ENCODE peak calls at places on chromosomes 13 and 19, in seven cellular contexts. B is esophagus squamous epithelium, O is small intestine, J is neuronal stem cell, R is tibial nerve, M is adipocyte, S is heart left ventricle. Z is an unnamed sample. For H3K27me3, the result is how much of the 10 kb centered on the place peaks cover.

GRCh38 chr13:44573790-44574465 is 2.2 kb downstream of the TSC22D1 start:
- DNase-seq in B (no peak), O (peak), J (no peak), R (no peak), M (peak), S (no peak), Z (no peak)

GRCh38 chr19:42109896-42110295 is 22.4 kb downstream of the POU2F2 start:
- DNase-seq in B (no peak), O (no peak), J (no peak), R (no peak), M (no peak), S (no peak), Z (no peak)

GRCh38 chr13:24215732-24216131 is 55.2 kb downstream of the SPATA13 start:
- DNase-seq in B (no peak), O (no peak), J (no peak), R (no peak), M (no peak), S (peak), Z (no peak)

GRCh38 chr13:21625366-21625765 is 21.4 kb upstream of the MICU2 start:
- DNase-seq in B (no peak), O (peak), J (no peak), R (no peak), M (no peak), S (no peak), Z (peak)

GRCh38 chr13:24187185-24187584 is 26.7 kb downstream of the SPATA13 start:
- DNase-seq in B (no peak), O (no peak), J (no peak), R (no peak), M (peak), S (no peak), Z (no peak)

GRCh38 chr19:57566396-57567256 is 7.0 kb upstream of the ZNF550 start:
- DNase-seq in B (no peak), O (no peak), J (no peak), R (no peak), M (peak), S (no peak), Z (peak)

GRCh38 chr13:71864981-71865857 is 1.8 kb downstream of the DACH1 start:
- DNase-seq in B (no peak), O (peak), J (no peak), R (no peak), M (peak), S (peak), Z (no peak)

GRCh38 chr19:35150445-35150844 is 4.1 kb upstream of the FXYD5 start:
- DNase-seq in B (no peak), O (no peak), J (no peak), R (no peak), M (no peak), S (no peak), Z (no peak)

GRCh38 chr13:64239372-64239771 is 2823.7 kb upstream of the PCDH20 start:
- DNase-seq in B (no peak), O (no peak), J (no peak), R (no peak), M (peak), S (no peak), Z (no peak)

GRCh38 chr19:5130371-5131030 is 161.6 kb downstream of the KDM4B start:
- DNase-seq in B (no peak), O (no peak), J (no peak), R (no peak), M (no peak), S (no peak), Z (no peak)

GRCh38 chr13:61406275-61406674 is 9.4 kb downstream of the PCDH20 start:
- DNase-seq in B (no peak), O (no peak), J (no peak), R (no peak), M (no peak), S (no peak), Z (no peak)

GRCh38 chr13:75761373-75761772 is 125.2 kb downstream of the LMO7 start:
- DNase-seq in B (no peak), O (no peak), J (no peak), R (no peak), M (no peak), S (no peak), Z (no peak)

GRCh38 chr19:28168557-28168956 is 1044.4 kb downstream of the UQCRFS1 start:
- DNase-seq in B (no peak), O (no peak), J (peak), R (no peak), M (no peak), S (no peak), Z (no peak)

GRCh38 chr13:45751882-45752281 is 49.8 kb downstream of the CBY2 start:
- DNase-seq in B (no peak), O (no peak), J (no peak), R (no peak), M (no peak), S (no peak), Z (no peak)

GRCh38 chr13:76890036-76890435 is 3.8 kb upstream of the KCTD12 start:
- DNase-seq in B (no peak), O (no peak), J (no peak), R (no peak), M (peak), S (no peak), Z (no peak)

GRCh38 chr19:38853214-38853613 is 3.4 kb upstream of the HNRNPL start:
- DNase-seq in B (no peak), O (no peak), J (no peak), R (no peak), M (no peak), S (no peak), Z (no peak)

GRCh38 chr19:50657222-50657669 is 8.0 kb downstream of the C19orf81 start:
- DNase-seq in B (no peak), O (no peak), J (no peak), R (no peak), M (no peak), S (no peak), Z (no peak)

GRCh38 chr13:48595330-48596127 is 58.2 kb upstream of the CYSLTR2 start:
- DNase-seq in B (no peak), O (peak), J (no peak), R (no peak), M (peak), S (peak), Z (peak)

GRCh38 chr19:35164418-35164817 is 9.9 kb downstream of the FXYD5 start:
- DNase-seq in B (no peak), O (no peak), J (no peak), R (no peak), M (no peak), S (no peak), Z (peak)

GRCh38 chr19:55087542-55087935 is 11.9 kb downstream of the EPS8L1 start:
- DNase-seq in B (no peak), O (no peak), J (no peak), R (no peak), M (no peak), S (peak), Z (no peak)

GRCh38 chr13:30829145-30829544 is 76.9 kb upstream of the MEDAG start:
- DNase-seq in B (no peak), O (no peak), J (no peak), R (no peak), M (peak), S (no peak), Z (peak)

GRCh38 chr13:73984949-73985691 is 149.1 kb downstream of the KLF12 start:
- DNase-seq in B (no peak), O (no peak), J (no peak), R (no peak), M (no peak), S (peak), Z (no peak)

GRCh38 chr19:38315657-38316476 is at the start of gene YIF1B:
- DNase-seq in B (peak), O (peak), J (peak), R (peak), M (peak), S (peak), Z (peak)

GRCh38 chr19:51586103-51586728 is 15.1 kb downstream of the ZNF175 start:
- DNase-seq in B (no peak), O (no peak), J (no peak), R (no peak), M (no peak), S (no peak), Z (no peak)

GRCh38 chr13:24458736-24459135 is 53.8 kb downstream of the PARP4 start:
- DNase-seq in B (no peak), O (no peak), J (no peak), R (no peak), M (no peak), S (no peak), Z (no peak)

GRCh38 chr19:2271516-2272103 is 10.4 kb downstream of the PEAK3 start:
- DNase-seq in B (no peak), O (peak), J (no peak), R (no peak), M (peak), S (peak), Z (no peak)

GRCh38 chr13:71759506-71760225 is 107.3 kb downstream of the DACH1 start:
- DNase-seq in B (no peak), O (no peak), J (peak), R (no peak), M (no peak), S (no peak), Z (no peak)

GRCh38 chr13:40388617-40389016 is 277.8 kb downstream of the FOXO1 start:
- DNase-seq in B (peak), O (peak), J (no peak), R (no peak), M (no peak), S (no peak), Z (no peak)

GRCh38 chr19:30606114-30607050 is 234.2 kb downstream of the ZNF536 start:
- DNase-seq in B (no peak), O (no peak), J (no peak), R (no peak), M (no peak), S (no peak), Z (no peak)

GRCh38 chr19:43682824-43683661 is 13.1 kb upstream of the PLAUR start:
- DNase-seq in B (no peak), O (no peak), J (no peak), R (no peak), M (no peak), S (no peak), Z (no peak)

GRCh38 chr13:74681891-74682290 is 547.7 kb upstream of the KLF12 start:
- DNase-seq in B (no peak), O (no peak), J (no peak), R (no peak), M (no peak), S (no peak), Z (no peak)

GRCh38 chr19:13079542-13079986 is 23.1 kb downstream of the LYL1 start:
- DNase-seq in B (no peak), O (peak), J (no peak), R (no peak), M (peak), S (peak), Z (no peak)

GRCh38 chr13:95865080-95865597 is 188.1 kb downstream of the UGGT2 start:
- DNase-seq in B (no peak), O (no peak), J (no peak), R (no peak), M (no peak), S (no peak), Z (no peak)

GRCh38 chr13:50133277-50133953 is 118.2 kb downstream of the KCNRG start:
- DNase-seq in B (no peak), O (no peak), J (peak), R (no peak), M (no peak), S (no peak), Z (no peak)

GRCh38 chr13:44415815-44416214 is 42.2 kb downstream of the SERP2 start:
- DNase-seq in B (no peak), O (no peak), J (no peak), R (no peak), M (no peak), S (no peak), Z (no peak)

GRCh38 chr19:3543150-3544053 is 4.4 kb downstream of the TEKTIP1 start:
- DNase-seq in B (no peak), O (no peak), J (no peak), R (no peak), M (no peak), S (peak), Z (no peak)

GRCh38 chr13:40384976-40385857 is 281.2 kb downstream of the FOXO1 start:
- DNase-seq in B (no peak), O (no peak), J (no peak), R (no peak), M (no peak), S (no peak), Z (no peak)

GRCh38 chr13:27177852-27178251 is 6.2 kb upstream of the USP12 start:
- DNase-seq in B (no peak), O (no peak), J (no peak), R (no peak), M (no peak), S (no peak), Z (no peak)

GRCh38 chr13:101013245-101013644 is 338.6 kb upstream of the TMTC4 start:
- DNase-seq in B (no peak), O (no peak), J (no peak), R (no peak), M (no peak), S (no peak), Z (no peak)

GRCh38 chr19:17031741-17032140 is 5.1 kb upstream of the CPAMD8 start:
- DNase-seq in B (no peak), O (no peak), J (no peak), R (no peak), M (no peak), S (no peak), Z (no peak)
- H3K27me3 ChIP-seq in B (half or more), O (under half), J (under half), R (under half), M (under half), S (under half), Z (under half)

GRCh38 chr13:97234742-97235141 is 12.6 kb downstream of the MBNL2 start:
- DNase-seq in B (no peak), O (peak), J (no peak), R (no peak), M (no peak), S (no peak), Z (no peak)
- H3K27me3 ChIP-seq in B (under half), O (under half), J (under half), R (under half), M (under half), S (under half), Z (under half)

GRCh38 chr19:29439688-29440550 is 85.9 kb upstream of the VSTM2B start:
- DNase-seq in B (no peak), O (no peak), J (no peak), R (no peak), M (no peak), S (no peak), Z (no peak)
- H3K27me3 ChIP-seq in B (under half), O (under half), J (under half), R (under half), M (under half), S (under half), Z (under half)

GRCh38 chr19:17656970-17657369 is 31.2 kb downstream of the UNC13A start:
- DNase-seq in B (no peak), O (no peak), J (no peak), R (no peak), M (no peak), S (no peak), Z (no peak)

GRCh38 chr19:17654993-17655392 is 33.2 kb downstream of the UNC13A start:
- DNase-seq in B (no peak), O (no peak), J (no peak), R (no peak), M (no peak), S (no peak), Z (peak)

GRCh38 chr19:17648786-17649185 is 39.4 kb downstream of the UNC13A start:
- DNase-seq in B (no peak), O (no peak), J (no peak), R (no peak), M (no peak), S (no peak), Z (no peak)

GRCh38 chr19:17655751-17656480 is 32.2 kb downstream of the UNC13A start:
- DNase-seq in B (no peak), O (no peak), J (no peak), R (no peak), M (no peak), S (no peak), Z (no peak)

DNA sequence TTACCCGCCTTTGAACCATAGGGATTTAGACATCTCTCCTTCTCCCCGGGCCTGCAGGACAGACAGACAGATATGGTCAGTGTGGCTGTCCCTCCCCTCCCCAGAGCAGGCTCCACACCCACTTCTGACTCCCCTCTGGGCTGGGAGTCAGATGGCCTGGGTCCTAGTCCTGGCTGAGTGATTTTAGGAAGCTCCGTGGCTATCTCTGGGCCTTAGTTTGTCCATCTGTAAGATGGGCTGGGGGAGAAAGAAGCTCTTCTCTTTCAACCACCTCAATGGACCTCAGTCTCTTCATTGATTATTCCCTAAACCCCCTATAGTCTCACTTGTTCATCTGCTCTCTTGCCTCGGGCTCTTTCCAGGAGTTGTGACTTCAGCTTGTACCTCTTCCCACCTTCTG is 35.5 kb downstream of the UNC13A start:
- DNase-seq in B (no peak), O (no peak), J (no peak), R (no peak), M (no peak), S (no peak), Z (no peak)
- H3K27me3 ChIP-seq in B (under half), O (under half), J (under half), R (under half), M (under half), S (under half), Z (under half)

DNA sequence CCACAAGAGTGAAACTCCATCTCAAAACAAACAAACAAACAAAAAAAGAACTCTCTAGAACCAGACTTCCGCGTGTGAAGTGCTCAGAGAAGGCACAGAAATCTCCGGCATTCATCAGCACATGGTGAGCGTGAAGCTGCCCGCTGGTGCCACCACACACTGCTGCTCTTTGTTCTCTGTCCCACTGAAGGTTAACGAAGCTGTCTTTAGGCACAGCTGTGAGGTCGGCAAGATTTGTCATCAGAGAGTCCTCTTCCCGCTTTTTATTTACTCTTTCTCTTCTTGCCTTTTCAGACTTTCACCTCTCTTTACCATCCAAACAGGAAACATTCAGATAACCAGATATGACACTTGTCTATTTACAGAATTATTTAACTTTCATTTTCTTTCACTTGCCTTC is 115.2 kb upstream of the ARGLU1 start:
- DNase-seq in B (no peak), O (peak), J (no peak), R (no peak), M (no peak), S (no peak), Z (no peak)
- H3K27me3 ChIP-seq in B (under half), O (under half), J (under half), R (under half), M (under half), S (under half), Z (under half)

DNA sequence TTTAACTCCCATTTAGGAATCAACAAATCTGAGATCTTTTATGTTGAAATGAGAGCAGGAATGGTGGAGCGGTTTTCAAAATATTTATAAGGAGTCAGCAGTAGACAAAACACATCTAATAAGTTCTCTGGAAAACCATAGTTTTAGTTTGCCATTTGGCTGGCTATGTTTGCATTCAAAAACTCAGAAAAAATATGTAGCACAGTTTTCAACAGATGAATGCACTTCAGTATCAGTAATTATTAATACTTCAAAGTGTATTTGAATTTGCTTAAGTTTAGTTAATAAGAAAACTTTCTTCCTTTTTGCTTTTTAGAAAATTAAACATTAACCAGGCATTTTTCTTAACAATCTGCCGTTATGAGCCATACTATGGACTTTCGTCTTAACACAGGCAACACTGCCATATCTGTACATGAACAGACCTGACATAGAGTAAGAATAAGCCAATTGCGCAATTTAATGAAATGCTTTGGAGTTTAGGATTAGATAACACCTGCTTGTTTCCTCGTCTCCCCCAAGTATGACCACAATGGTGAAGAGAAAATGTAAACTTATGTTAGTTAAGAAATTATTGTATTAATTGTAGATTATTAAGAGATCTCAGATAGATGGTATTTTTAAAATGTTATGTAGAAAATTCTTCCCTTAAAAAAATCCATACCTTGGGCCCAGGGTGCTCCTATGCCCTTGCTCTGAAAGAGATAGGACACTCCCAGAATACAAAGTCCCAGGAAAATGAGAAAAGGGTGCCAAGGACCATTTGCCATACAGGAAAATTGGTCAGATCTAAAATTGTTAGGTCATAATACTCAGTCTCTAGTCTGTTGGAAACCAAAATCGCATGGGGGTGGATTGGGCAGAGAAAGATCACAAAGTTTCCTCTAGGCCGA is 552.3 kb upstream of the ARGLU1 start:
- DNase-seq in B (no peak), O (peak), J (no peak), R (no peak), M (no peak), S (no peak), Z (no peak)
- H3K27me3 ChIP-seq in B (under half), O (under half), J (under half), R (under half), M (under half), S (under half), Z (under half)

GRCh38 chr19:33345163-33345562 is 28.3 kb upstream of the CEBPG start:
- DNase-seq in B (no peak), O (no peak), J (no peak), R (no peak), M (no peak), S (no peak), Z (no peak)

GRCh38 chr19:33349319-33350289 is 23.9 kb upstream of the CEBPG start:
- DNase-seq in B (no peak), O (no peak), J (no peak), R (no peak), M (no peak), S (no peak), Z (no peak)

GRCh38 chr19:33348301-33349010 is 25.1 kb upstream of the CEBPG start:
- DNase-seq in B (no peak), O (no peak), J (no peak), R (no peak), M (no peak), S (no peak), Z (no peak)

GRCh38 chr19:33346665-33347064 is 26.8 kb upstream of the CEBPG start:
- DNase-seq in B (no peak), O (no peak), J (no peak), R (no peak), M (no peak), S (no peak), Z (no peak)

GRCh38 chr19:33347300-33347699 is 26.2 kb upstream of the CEBPG start:
- DNase-seq in B (no peak), O (no peak), J (no peak), R (no peak), M (no peak), S (no peak), Z (no peak)
- H3K27me3 ChIP-seq in B (under half), O (under half), J (under half), R (under half), M (under half), S (under half), Z (under half)

Z was measured in HCT116.